ENCODE peak calls at places on chromosomes 5 and 9, in six cellular contexts. W is PC-3; I is CD4-positive, alpha-beta T cell; R is brain microvascular endothelial cell; J is fibroblast of lung; Z is GM12865. T is an unnamed sample.

GRCh38 chr9:33351547-33351946 is 50.8 kb downstream of the AQP7 start:
- DNase-seq in W (peak), I (no peak), R (no peak), J (no peak), Z (no peak), T (no peak)

GRCh38 chr5:57495285-57495684 is 12.7 kb upstream of the ACTBL2 start:
- DNase-seq in W (no peak), I (no peak), R (no peak), J (no peak), Z (peak), T (no peak)

GRCh38 chr5:115776989-115777388 is 39.5 kb downstream of the CDO1 start:
- DNase-seq in W (no peak), I (no peak), R (no peak), J (no peak), Z (no peak), T (no peak)

GRCh38 chr9:33850267-33850629 is 33.3 kb downstream of the UBE2R2 start:
- DNase-seq in W (no peak), I (no peak), R (no peak), J (no peak), Z (no peak), T (no peak)

GRCh38 chr9:21591221-21592062 is 109.3 kb upstream of the IFNE start:
- DNase-seq in W (peak), I (no peak), R (peak), J (peak), Z (peak), T (no peak)

GRCh38 chr5:43674536-43674935 is 71.6 kb downstream of the NNT start:
- DNase-seq in W (no peak), I (no peak), R (no peak), J (peak), Z (no peak), T (no peak)

GRCh38 chr5:55407059-55407684 is 99.4 kb downstream of the MTREX start:
- DNase-seq in W (peak), I (no peak), R (peak), J (peak), Z (peak), T (no peak)

GRCh38 chr5:94793113-94793815 is 174.8 kb downstream of the SLF1 start:
- DNase-seq in W (peak), I (no peak), R (peak), J (peak), Z (peak), T (peak)

GRCh38 chr5:74766348-74766886 is 500 bp downstream of the GFM2 start:
- DNase-seq in W (peak), I (peak), R (no peak), J (peak), Z (no peak), T (peak)

GRCh38 chr5:123119334-123119986 is 30.4 kb downstream of the PRDM6 start:
- DNase-seq in W (no peak), I (no peak), R (peak), J (peak), Z (peak), T (no peak)
- TF ChIP-seq CTCF in W (no peak), I (no peak), R (peak), J (peak), Z (no peak), T (no peak)

GRCh38 chr5:39716532-39716971 is 291.8 kb upstream of the DAB2 start:
- DNase-seq in W (peak), I (peak), R (peak), J (peak), Z (peak), T (peak)
- TF ChIP-seq CTCF in W (peak), I (no peak), R (peak), J (peak), Z (peak), T (peak)

DNA sequence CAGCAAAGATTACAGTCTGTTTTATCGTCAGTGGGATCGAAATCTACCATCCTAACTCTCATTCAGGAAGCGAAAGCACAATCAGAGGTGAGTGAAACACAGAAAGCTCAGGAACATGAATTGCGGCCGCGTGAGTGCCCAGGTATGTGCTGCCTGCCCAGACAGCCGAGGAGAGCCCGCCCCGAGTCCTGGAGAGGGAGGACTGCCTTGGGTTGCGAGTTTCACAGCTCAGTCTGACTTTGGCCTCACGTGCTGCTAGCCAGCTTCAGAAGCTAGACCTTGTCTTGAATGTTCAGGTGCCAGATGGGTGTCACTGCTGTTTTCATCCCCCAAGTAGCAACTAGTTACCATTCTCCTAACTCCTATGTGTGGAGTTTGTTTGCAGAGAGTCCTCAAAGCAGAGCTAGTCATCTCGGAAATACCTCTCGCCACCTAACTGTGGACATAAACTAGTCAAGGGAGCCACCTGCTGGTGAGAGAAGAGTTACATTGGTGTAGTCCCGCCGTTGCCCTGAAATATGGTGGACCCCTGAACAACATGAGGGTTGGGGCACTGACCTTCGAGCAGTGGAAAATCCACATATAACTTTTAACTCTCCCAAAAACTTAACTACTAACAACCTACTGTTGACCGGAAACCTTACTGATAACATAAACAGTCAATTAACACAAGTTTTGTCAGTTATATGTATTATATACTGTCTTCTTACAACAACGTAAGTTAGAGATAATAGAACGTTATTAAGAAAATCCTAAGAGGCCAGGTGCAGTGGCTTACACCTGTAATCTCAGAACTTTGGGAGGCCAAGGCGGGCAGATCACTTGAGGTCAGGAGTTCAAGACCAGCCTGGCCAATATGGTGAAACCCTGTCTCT is 80.9 kb downstream of the GOLPH3 start:
- DNase-seq in W (peak), I (peak), R (peak), J (peak), Z (peak), T (peak)
- TF ChIP-seq CTCF in W (peak), I (peak), R (peak), J (peak), Z (peak), T (peak)

GRCh38 chr5:97728920-97729319 is 545.9 kb upstream of the RIOK2 start:
- DNase-seq in W (peak), I (no peak), R (no peak), J (peak), Z (no peak), T (no peak)

GRCh38 chr5:97729938-97730337 is 546.9 kb upstream of the RIOK2 start:
- DNase-seq in W (no peak), I (no peak), R (no peak), J (no peak), Z (no peak), T (no peak)

DNA sequence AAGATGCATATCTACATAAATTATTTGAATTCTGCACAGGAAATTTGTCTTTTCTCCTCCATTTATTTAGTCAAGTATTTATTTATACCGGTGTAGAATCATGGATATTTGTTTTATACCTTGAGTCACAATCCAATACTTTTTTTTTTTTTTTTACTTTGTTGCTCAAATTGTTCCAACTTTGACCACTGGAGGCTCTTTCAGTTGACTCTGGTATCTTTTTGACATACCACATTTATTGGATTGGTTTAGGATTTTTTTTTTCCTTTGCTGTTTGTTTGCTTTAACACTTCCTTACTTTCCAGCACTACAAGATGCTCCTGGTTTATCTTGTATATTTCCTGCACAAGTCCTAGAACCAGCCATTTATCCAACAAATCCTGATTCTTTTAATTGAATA is 543.1 kb upstream of the RIOK2 start:
- DNase-seq in W (peak), I (no peak), R (no peak), J (no peak), Z (no peak), T (no peak)
- TF ChIP-seq CTCF in W (peak), I (no peak), R (peak), J (peak), Z (peak), T (no peak)

GRCh38 chr5:72408602-72409001 is 88.4 kb downstream of the PTCD2 start:
- DNase-seq in W (no peak), I (no peak), R (no peak), J (no peak), Z (peak), T (no peak)

GRCh38 chr5:72410896-72411295 is 90.7 kb downstream of the PTCD2 start:
- DNase-seq in W (no peak), I (no peak), R (peak), J (peak), Z (no peak), T (no peak)

GRCh38 chr5:72408127-72408526 is 88.0 kb downstream of the PTCD2 start:
- DNase-seq in W (no peak), I (no peak), R (no peak), J (no peak), Z (no peak), T (no peak)

GRCh38 chr5:72415926-72416325 is 91.3 kb downstream of the ZNF366 start:
- DNase-seq in W (no peak), I (no peak), R (no peak), J (no peak), Z (no peak), T (no peak)

GRCh38 chr5:72412283-72413055 is 92.3 kb downstream of the PTCD2 start:
- DNase-seq in W (peak), I (no peak), R (peak), J (peak), Z (no peak), T (no peak)
- TF ChIP-seq CTCF in W (no peak), I (no peak), R (peak), J (no peak), Z (peak), T (no peak)

GRCh38 chr9:5608298-5609254 is 20.3 kb upstream of the RIC1 start:
- DNase-seq in W (no peak), I (no peak), R (no peak), J (no peak), Z (peak), T (no peak)

GRCh38 chr9:5610491-5610890 is 18.4 kb upstream of the RIC1 start:
- DNase-seq in W (no peak), I (no peak), R (no peak), J (no peak), Z (no peak), T (no peak)

GRCh38 chr9:5614192-5614591 is 14.7 kb upstream of the RIC1 start:
- DNase-seq in W (no peak), I (no peak), R (no peak), J (no peak), Z (no peak), T (no peak)

GRCh38 chr9:5612187-5612535 is 16.7 kb upstream of the RIC1 start:
- DNase-seq in W (no peak), I (no peak), R (no peak), J (no peak), Z (no peak), T (no peak)

DNA sequence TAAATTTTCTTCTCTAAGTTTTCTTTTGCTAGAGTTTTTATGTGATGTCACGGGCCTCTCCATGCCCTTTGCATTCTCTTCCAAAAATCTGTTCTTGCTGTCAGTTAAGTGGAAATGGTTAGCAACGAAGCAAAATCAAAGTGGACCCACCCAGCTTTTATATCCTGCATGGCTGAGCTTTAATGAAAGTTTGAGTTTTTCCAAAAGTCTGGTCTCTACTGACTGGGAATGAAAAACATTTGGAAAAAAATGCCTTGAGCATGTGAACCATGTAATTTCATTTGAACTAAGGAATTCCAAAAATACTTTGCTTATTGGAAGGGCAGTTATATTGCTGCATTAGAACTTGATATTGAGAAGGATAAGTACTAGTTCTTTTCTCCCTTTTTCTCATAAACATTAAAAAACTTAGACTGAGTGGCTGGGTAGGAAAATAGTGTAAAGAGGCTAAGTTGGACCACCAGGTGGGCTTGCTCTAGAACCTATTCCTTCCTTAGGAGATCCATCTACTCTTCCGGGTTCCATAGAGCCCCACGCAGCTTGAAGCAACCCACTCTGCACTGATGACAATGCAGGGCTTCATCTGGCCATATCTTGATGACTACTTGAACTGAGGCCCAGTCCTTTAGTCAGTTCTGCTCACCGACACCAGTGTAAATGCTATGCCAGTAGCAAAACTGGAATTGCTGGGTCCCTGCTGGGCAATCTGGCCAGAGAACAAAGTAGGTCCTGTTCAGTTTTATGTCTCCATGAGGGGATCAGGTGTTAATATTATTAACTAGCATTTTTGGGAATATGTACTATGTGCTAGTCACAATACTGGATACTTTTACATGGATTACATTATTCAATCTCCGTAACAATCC is 17.4 kb upstream of the RIC1 start:
- DNase-seq in W (no peak), I (no peak), R (no peak), J (peak), Z (no peak), T (no peak)
- TF ChIP-seq CTCF in W (no peak), I (no peak), R (no peak), J (no peak), Z (no peak), T (no peak)

DNA sequence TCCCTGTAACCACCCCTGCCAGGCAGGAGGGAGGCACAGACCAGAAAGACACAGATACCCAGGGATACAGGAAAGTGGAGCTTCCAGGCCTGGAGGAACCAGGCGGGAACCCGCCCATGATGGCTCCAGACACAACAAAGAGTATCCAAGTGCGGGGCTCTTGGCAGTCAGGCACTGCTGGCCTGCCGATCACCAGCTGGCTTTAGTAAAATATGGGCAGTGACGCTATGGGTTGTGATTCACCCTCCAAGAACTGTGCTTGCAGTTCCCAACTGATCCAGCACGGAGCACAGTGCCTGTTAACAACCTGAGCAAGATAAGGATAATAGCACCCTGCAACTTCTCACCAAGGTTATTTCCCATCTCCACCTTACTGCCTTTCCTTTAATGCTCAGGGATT is 463.3 kb downstream of the IRX1 start:
- DNase-seq in W (no peak), I (no peak), R (no peak), J (peak), Z (no peak), T (no peak)
- TF ChIP-seq CTCF in W (no peak), I (no peak), R (no peak), J (no peak), Z (no peak), T (no peak)

GRCh38 chr9:98216391-98216790 is 24.0 kb upstream of the CORO2A start:
- DNase-seq in W (no peak), I (no peak), R (no peak), J (no peak), Z (no peak), T (no peak)

GRCh38 chr9:98215266-98215665 is 22.8 kb upstream of the CORO2A start:
- DNase-seq in W (no peak), I (no peak), R (no peak), J (no peak), Z (no peak), T (no peak)

GRCh38 chr9:98217255-98217654 is 24.8 kb upstream of the CORO2A start:
- DNase-seq in W (no peak), I (no peak), R (no peak), J (no peak), Z (no peak), T (no peak)

GRCh38 chr9:98214811-98215210 is 22.4 kb upstream of the CORO2A start:
- DNase-seq in W (no peak), I (no peak), R (no peak), J (no peak), Z (no peak), T (no peak)

GRCh38 chr9:98215821-98216220 is 23.4 kb upstream of the CORO2A start:
- DNase-seq in W (peak), I (peak), R (no peak), J (no peak), Z (peak), T (no peak)
- TF ChIP-seq CTCF in W (peak), I (no peak), R (peak), J (peak), Z (peak), T (peak)

GRCh38 chr5:169471021-169471420 is 112.6 kb upstream of the SPDL1 start:
- DNase-seq in W (no peak), I (no peak), R (no peak), J (no peak), Z (no peak), T (no peak)

GRCh38 chr5:169474226-169474625 is 109.3 kb upstream of the SPDL1 start:
- DNase-seq in W (no peak), I (no peak), R (no peak), J (peak), Z (no peak), T (no peak)
- TF ChIP-seq CTCF in W (peak), I (no peak), R (no peak), J (no peak), Z (no peak), T (no peak)